ENCODE peak calls at places on chromosomes 6 and 20, in eight cellular contexts. N is spleen, Q is stomach, C is testis, V is PC-9, D is upper lobe of right lung, J is aorta, I is transverse colon. H is an unnamed sample. For H3K4me1, the result is how much of the 10 kb centered on the place peaks cover.

GRCh38 chr20:43975096-43975768 is 60.6 kb downstream of the TOX2 start:
- DNase-seq in C (no peak), V (peak), N (no peak), Q (no peak), I (no peak), J (no peak), D (no peak), H (no peak)

GRCh38 chr20:22597303-22597702 is 12.9 kb upstream of the FOXA2 start:
- DNase-seq in N (no peak), J (no peak), I (no peak), V (no peak), Q (no peak), C (no peak), D (no peak), H (no peak)

GRCh38 chr6:32885698-32886286 is 31.8 kb downstream of the PSMB9 start:
- DNase-seq in N (no peak), J (no peak), C (no peak), Q (no peak), D (no peak), V (peak), I (no peak), H (no peak)

GRCh38 chr6:16420715-16421461 is 182.5 kb downstream of the GMPR start:
- DNase-seq in V (no peak), C (no peak), D (no peak), N (no peak), Q (no peak), J (no peak), I (peak), H (no peak)

GRCh38 chr20:5171074-5171789 is 44.4 kb downstream of the CDS2 start:
- DNase-seq in Q (no peak), V (no peak), D (no peak), J (peak), C (peak), I (no peak), N (no peak), H (peak)

GRCh38 chr6:66838764-66839163 is 1131.7 kb upstream of the EYS start:
- DNase-seq in I (no peak), N (no peak), V (no peak), C (no peak), J (no peak), D (no peak), Q (no peak), H (no peak)

GRCh38 chr6:144075884-144076283 is 19.5 kb downstream of the SF3B5 start:
- DNase-seq in N (no peak), J (no peak), V (no peak), C (no peak), I (no peak), D (no peak), Q (no peak), H (no peak)

GRCh38 chr20:4012631-4013030 is 2.7 kb downstream of the RNF24 start:
- DNase-seq in J (no peak), N (no peak), V (peak), Q (no peak), C (no peak), I (no peak), D (no peak), H (no peak)

GRCh38 chr6:161301338-161301737 is 27.5 kb upstream of the AGPAT4 start:
- DNase-seq in Q (no peak), D (no peak), V (no peak), C (no peak), N (no peak), I (no peak), J (no peak), H (peak)

GRCh38 chr6:152858151-152858550 is 107.6 kb downstream of the VIP start:
- DNase-seq in J (no peak), Q (no peak), C (no peak), V (no peak), D (no peak), N (no peak), I (no peak), H (no peak)

GRCh38 chr20:18180815-18181214 is 43.2 kb downstream of the KAT14 start:
- DNase-seq in N (no peak), Q (no peak), D (no peak), J (no peak), C (no peak), I (no peak), V (no peak), H (no peak)

GRCh38 chr6:139336488-139336887 is 38.0 kb downstream of the CITED2 start:
- DNase-seq in N (no peak), D (no peak), I (peak), V (no peak), Q (peak), C (peak), J (peak), H (peak)

GRCh38 chr20:3515379-3516175 is 44.8 kb downstream of the ATRN start:
- DNase-seq in V (no peak), J (no peak), I (no peak), N (no peak), D (no peak), Q (no peak), C (no peak), H (no peak)

GRCh38 chr6:121791396-121792315 is 356.2 kb downstream of the GJA1 start:
- DNase-seq in J (no peak), Q (no peak), I (no peak), N (no peak), V (no peak), C (no peak), D (no peak), H (no peak)

GRCh38 chr6:1923454-1923853 is 313.7 kb downstream of the FOXC1 start:
- DNase-seq in I (no peak), D (no peak), N (no peak), V (no peak), Q (no peak), C (no peak), J (no peak), H (no peak)

GRCh38 chr6:108896111-108896661 is 48.0 kb downstream of the ARMC2 start:
- DNase-seq in N (no peak), J (no peak), Q (no peak), V (peak), D (no peak), I (no peak), C (no peak), H (no peak)

GRCh38 chr6:72699142-72699541 is 77.3 kb downstream of the KCNQ5 start:
- DNase-seq in N (no peak), Q (no peak), J (no peak), V (no peak), C (no peak), D (no peak), I (no peak), H (no peak)

GRCh38 chr6:96907498-96907897 is 9.8 kb upstream of the NDUFAF4 start:
- DNase-seq in C (peak), V (peak), I (no peak), Q (no peak), N (no peak), J (no peak), D (no peak), H (no peak)

GRCh38 chr20:44006126-44006525 is 91.5 kb downstream of the TOX2 start:
- DNase-seq in Q (no peak), I (no peak), V (no peak), J (no peak), D (no peak), N (no peak), C (no peak), H (no peak)

GRCh38 chr20:33732166-33732970 is 572 bp downstream of the ZNF341 start:
- DNase-seq in C (peak), J (peak), V (peak), I (peak), N (peak), Q (peak), D (peak), H (no peak)

GRCh38 chr6:101080597-101080996 is 199.5 kb upstream of the ASCC3 start:
- DNase-seq in D (no peak), J (no peak), N (no peak), C (no peak), I (no peak), V (peak), Q (no peak), H (no peak)

GRCh38 chr6:149852881-149853280 is 11.3 kb downstream of the LRP11 start:
- DNase-seq in J (no peak), N (no peak), I (no peak), V (no peak), C (no peak), D (no peak), Q (no peak), H (no peak)
- H3K4me1 ChIP-seq in J (under half), N (under half), I (under half), V (half or more), C (under half), D (under half), Q (under half), H (under half)

GRCh38 chr20:62818592-62819493 is 2.0 kb downstream of the COL9A3 start:
- DNase-seq in Q (peak), C (peak), J (peak), D (no peak), V (peak), I (peak), N (no peak), H (no peak)

GRCh38 chr20:62821726-62822210 is 4.9 kb downstream of the COL9A3 start:
- DNase-seq in J (no peak), N (no peak), D (no peak), Q (no peak), V (no peak), C (no peak), I (no peak), H (no peak)

GRCh38 chr20:62820962-62821725 is 4.3 kb downstream of the COL9A3 start:
- DNase-seq in D (no peak), Q (no peak), V (no peak), N (no peak), I (no peak), J (no peak), C (no peak), H (no peak)

GRCh38 chr20:62819494-62820174 is 2.8 kb downstream of the COL9A3 start:
- DNase-seq in N (no peak), V (peak), C (no peak), Q (no peak), I (no peak), J (no peak), D (no peak), H (no peak)

GRCh38 chr20:62820208-62820961 is 3.5 kb downstream of the COL9A3 start:
- DNase-seq in Q (peak), N (no peak), V (no peak), J (no peak), C (no peak), I (no peak), D (no peak), H (no peak)
- H3K4me1 ChIP-seq in Q (half or more), N (under half), V (half or more), J (under half), C (under half), I (under half), D (under half), H (under half)

DNA sequence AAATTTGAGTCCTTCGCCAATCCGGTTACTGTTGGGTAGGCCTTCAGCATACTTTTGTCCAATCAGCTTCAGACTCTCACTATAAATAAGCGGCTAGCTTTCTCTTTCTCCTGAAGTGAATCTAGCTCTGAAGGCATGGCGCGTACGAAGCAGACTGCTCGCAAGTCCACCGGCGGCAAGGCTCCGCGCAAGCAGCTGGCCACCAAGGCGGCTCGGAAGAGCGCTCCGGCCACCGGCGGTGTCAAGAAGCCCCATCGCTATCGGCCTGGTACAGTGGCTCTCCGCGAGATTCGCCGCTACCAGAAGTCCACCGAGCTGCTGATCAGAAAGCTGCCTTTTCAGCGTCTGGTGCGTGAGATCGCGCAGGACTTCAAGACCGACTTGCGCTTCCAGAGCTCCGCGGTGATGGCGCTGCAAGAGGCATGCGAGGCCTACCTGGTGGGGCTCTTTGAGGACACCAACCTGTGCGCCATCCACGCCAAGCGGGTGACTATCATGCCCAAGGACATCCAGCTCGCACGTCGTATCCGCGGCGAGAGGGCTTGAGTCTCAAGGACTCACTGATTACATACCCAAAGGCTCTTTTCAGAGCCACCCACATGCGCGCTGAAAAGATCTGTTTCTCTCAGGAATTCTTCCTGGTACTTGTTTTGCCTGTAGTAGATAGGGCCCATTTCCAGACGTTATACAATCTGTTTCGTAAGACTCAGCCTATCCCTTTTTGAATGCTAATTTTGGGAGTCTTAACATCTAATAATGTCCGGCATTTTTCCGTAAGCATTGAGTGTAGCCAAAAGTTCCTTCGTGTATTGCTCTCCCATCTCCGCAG is 102.0 kb downstream of the OR2B2 start:
- DNase-seq in J (peak), Q (peak), C (peak), N (peak), I (peak), D (peak), V (peak), H (peak)
- H3K4me1 ChIP-seq in J (under half), Q (under half), C (under half), N (under half), I (under half), D (under half), V (under half), H (under half)

GRCh38 chr6:15301179-15302006 is 55.5 kb downstream of the JARID2 start:
- DNase-seq in J (no peak), Q (no peak), I (no peak), V (no peak), N (no peak), C (no peak), D (no peak), H (no peak)

GRCh38 chr6:15299430-15300131 is 53.7 kb downstream of the JARID2 start:
- DNase-seq in I (peak), Q (peak), N (peak), V (peak), D (no peak), J (peak), C (no peak), H (no peak)

GRCh38 chr6:15296249-15296648 is 50.4 kb downstream of the JARID2 start:
- DNase-seq in V (no peak), D (no peak), Q (no peak), J (no peak), C (no peak), I (no peak), N (no peak), H (no peak)

GRCh38 chr6:15296735-15297134 is 50.9 kb downstream of the JARID2 start:
- DNase-seq in J (no peak), Q (no peak), D (no peak), I (no peak), V (no peak), N (no peak), C (no peak), H (no peak)

DNA sequence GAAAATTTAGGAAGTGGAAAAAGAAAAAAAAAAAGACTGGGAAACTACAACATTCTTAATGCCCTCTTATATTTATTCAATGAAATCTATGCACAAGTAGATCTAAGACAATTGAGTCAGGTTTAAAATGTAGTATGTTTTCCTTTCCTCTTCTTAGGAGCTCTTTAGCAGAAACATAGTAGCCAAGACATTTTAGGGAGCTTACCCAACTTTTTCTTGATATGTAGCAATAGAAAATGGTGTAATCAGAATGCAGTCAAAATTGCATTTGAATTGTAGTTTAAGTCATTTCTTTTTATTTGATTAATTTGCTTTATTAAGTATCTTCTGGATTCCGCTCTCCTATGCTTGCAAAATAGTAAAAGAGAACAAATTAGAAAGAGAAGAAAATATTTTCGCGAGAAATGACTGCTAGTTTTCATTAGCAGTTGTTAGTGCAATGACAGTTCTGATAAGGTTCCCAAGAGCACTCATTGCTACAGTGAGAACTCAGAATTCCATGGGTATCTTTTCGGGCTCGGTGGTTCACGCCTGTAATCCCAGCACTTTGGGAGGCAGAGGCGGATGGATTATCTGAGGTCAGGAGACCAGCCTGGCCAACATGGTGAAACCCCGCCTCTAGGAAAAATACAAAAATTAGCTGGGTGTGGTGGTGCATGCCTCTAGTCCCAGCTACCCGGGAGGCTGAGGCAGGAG is 52.2 kb downstream of the JARID2 start:
- DNase-seq in D (no peak), V (no peak), Q (no peak), C (no peak), J (no peak), N (peak), I (no peak), H (no peak)
- H3K4me1 ChIP-seq in D (under half), V (under half), Q (half or more), C (under half), J (under half), N (half or more), I (under half), H (under half)

GRCh38 chr20:58900292-58900931 is 47.9 kb downstream of the GNAS start:
- DNase-seq in C (no peak), I (no peak), D (no peak), J (no peak), V (no peak), Q (no peak), N (no peak), H (no peak)
- H3K4me1 ChIP-seq in C (under half), I (under half), D (under half), J (under half), V (under half), Q (half or more), N (under half), H (under half)